ENCODE peak calls at places on chromosomes 7 and 10, in eight cellular contexts. R is AG09309; V is HEK293T; A is HTR-8/SVneo; L is stimulated activated CD4-positive, alpha-beta T cell treated with anti-CD3 and anti-CD28 coated beads, Interleukin-2, amount 100 ng/mL, for 24 hours; N is T-helper 17 cell; P is Calu3; F is mucosa of gallbladder. U is an unnamed sample.

GRCh38 chr7:68511281-68511680 is 1087.0 kb upstream of the AUTS2 start:
- DNase-seq in R (no peak), V (no peak), A (no peak), L (no peak), N (no peak), P (no peak), F (no peak), U (no peak)

GRCh38 chr10:112986791-112987190 is 36.7 kb downstream of the TCF7L2 start:
- DNase-seq in R (no peak), V (no peak), A (no peak), L (no peak), N (no peak), P (no peak), F (no peak), U (no peak)

GRCh38 chr7:69910150-69910549 is 311.9 kb downstream of the AUTS2 start:
- DNase-seq in R (no peak), V (no peak), A (no peak), L (no peak), N (no peak), P (no peak), F (no peak), U (no peak)

GRCh38 chr10:3136763-3137611 is 35.6 kb downstream of the PITRM1 start:
- DNase-seq in R (peak), V (no peak), A (no peak), L (no peak), N (no peak), P (no peak), F (peak), U (no peak)

GRCh38 chr7:105015631-105015965 is 1.6 kb downstream of the KMT2E start:
- DNase-seq in R (no peak), V (no peak), A (no peak), L (peak), N (no peak), P (no peak), F (peak), U (no peak)

GRCh38 chr7:2876031-2876862 is 32.1 kb upstream of the GNA12 start:
- DNase-seq in R (no peak), V (no peak), A (peak), L (no peak), N (no peak), P (peak), F (no peak), U (no peak)

GRCh38 chr7:121913947-121914346 is 41.0 kb downstream of the PTPRZ1 start:
- DNase-seq in R (no peak), V (no peak), A (no peak), L (no peak), N (no peak), P (no peak), F (no peak), U (no peak)

GRCh38 chr7:2862831-2863361 is 18.8 kb upstream of the GNA12 start:
- DNase-seq in R (no peak), V (no peak), A (no peak), L (no peak), N (no peak), P (peak), F (no peak), U (no peak)

GRCh38 chr10:71278691-71279588 is 40.1 kb upstream of the SLC29A3 start:
- DNase-seq in R (no peak), V (no peak), A (no peak), L (no peak), N (no peak), P (no peak), F (no peak), U (no peak)

GRCh38 chr7:18119985-18120384 is 92.3 kb upstream of the PRPS1L1 start:
- DNase-seq in R (no peak), V (no peak), A (no peak), L (no peak), N (no peak), P (peak), F (no peak), U (no peak)

GRCh38 chr10:6563720-6564119 is 16.4 kb downstream of the PRKCQ start:
- DNase-seq in R (no peak), V (no peak), A (no peak), L (no peak), N (no peak), P (no peak), F (no peak), U (no peak)

GRCh38 chr7:101572156-101572555 is 56.9 kb downstream of the MYL10 start:
- DNase-seq in R (no peak), V (no peak), A (no peak), L (no peak), N (no peak), P (no peak), F (no peak), U (no peak)

GRCh38 chr10:95559466-95559865 is 1.7 kb downstream of the SORBS1 start:
- DNase-seq in R (no peak), V (no peak), A (no peak), L (no peak), N (no peak), P (no peak), F (no peak), U (no peak)

GRCh38 chr7:128122577-128123290 is 91.5 kb upstream of the LRRC4 start:
- DNase-seq in R (no peak), V (no peak), A (no peak), L (no peak), N (no peak), P (no peak), F (no peak), U (no peak)

GRCh38 chr7:75056476-75056875 is 17.1 kb downstream of the RCC1L start:
- DNase-seq in R (peak), V (no peak), A (no peak), L (no peak), N (no peak), P (no peak), F (peak), U (no peak)

GRCh38 chr7:150686030-150686626 is 622 bp downstream of the GIMAP2 start:
- DNase-seq in R (no peak), V (no peak), A (no peak), L (no peak), N (no peak), P (no peak), F (no peak), U (no peak)

GRCh38 chr10:124164252-124164651 is 70.9 kb upstream of the CHST15 start:
- DNase-seq in R (no peak), V (no peak), A (no peak), L (no peak), N (no peak), P (no peak), F (no peak), U (no peak)

GRCh38 chr10:14601872-14602725 is 172.6 kb downstream of the FAM107B start:
- DNase-seq in R (no peak), V (no peak), A (no peak), L (peak), N (peak), P (peak), F (peak), U (peak)

GRCh38 chr10:118321724-118322575 is 20.2 kb downstream of the FAM204A start:
- DNase-seq in R (no peak), V (no peak), A (no peak), L (no peak), N (no peak), P (no peak), F (no peak), U (no peak)

GRCh38 chr7:115558186-115558585 is 472.4 kb downstream of the TFEC start:
- DNase-seq in R (peak), V (no peak), A (no peak), L (no peak), N (no peak), P (no peak), F (no peak), U (no peak)

GRCh38 chr10:132360766-132361447 is 28.9 kb downstream of the LRRC27 start:
- DNase-seq in R (no peak), V (peak), A (peak), L (peak), N (no peak), P (peak), F (no peak), U (no peak)

GRCh38 chr10:99234739-99235468 is 748 bp downstream of the HPSE2 start:
- DNase-seq in R (no peak), V (no peak), A (no peak), L (peak), N (no peak), P (no peak), F (no peak), U (no peak)

GRCh38 chr10:93554760-93555432 is 11.6 kb upstream of the FFAR4 start:
- DNase-seq in R (peak), V (peak), A (peak), L (peak), N (no peak), P (peak), F (peak), U (peak)

GRCh38 chr7:103811315-103811714 is 178.1 kb downstream of the RELN start:
- DNase-seq in R (no peak), V (no peak), A (no peak), L (no peak), N (no peak), P (no peak), F (no peak), U (no peak)

GRCh38 chr10:77077546-77077945 is 560.1 kb downstream of the KCNMA1 start:
- DNase-seq in R (no peak), V (no peak), A (no peak), L (no peak), N (no peak), P (no peak), F (no peak), U (no peak)

GRCh38 chr10:109895095-109895818 is 28.1 kb downstream of the XPNPEP1 start:
- DNase-seq in R (no peak), V (no peak), A (no peak), L (no peak), N (no peak), P (no peak), F (peak), U (no peak)

GRCh38 chr7:15855726-15856125 is 169.2 kb upstream of the MEOX2 start:
- DNase-seq in R (no peak), V (no peak), A (no peak), L (no peak), N (no peak), P (no peak), F (no peak), U (no peak)

GRCh38 chr7:151367304-151367703 is 25.7 kb downstream of the NUB1 start:
- DNase-seq in R (no peak), V (no peak), A (no peak), L (no peak), N (no peak), P (no peak), F (no peak), U (no peak)

GRCh38 chr10:87651801-87652200 is 7.9 kb upstream of the PAPSS2 start:
- DNase-seq in R (no peak), V (peak), A (no peak), L (no peak), N (no peak), P (no peak), F (no peak), U (no peak)

GRCh38 chr10:132510174-132510611 is 27.4 kb upstream of the INPP5A start:
- DNase-seq in R (no peak), V (no peak), A (no peak), L (no peak), N (no peak), P (no peak), F (no peak), U (no peak)

U was measured in stimulated activated naive B cell treated with anti-CD40 and anti-IgM and Interleukin-4, amounts not matched to agents 10 μg/mL and 1 μg/mL and 100 μg/mL, for 72 hours.